ENCODE peak calls at places on chromosome 21, in eight cellular contexts. A is HEK293T; Y is activated T-helper 1 cell treated with anti-CD3 and anti-CD28 coated beads, Interleukin-12 subunit alpha, Interleukin-12 subunit beta, Interleukin-2, Interleukin-4 antibody, amounts not matched to agents 30 ng/mL and 10 ng/mL and 1 ng/mL, durations not matched to agents 14 hours and 24 hours and 36 hours; G is LNCaP clone FGC; E is Panc1; C is BE2C; K is activated naive CD4-positive, alpha-beta T cell treated with anti-CD3 and anti-CD28 coated beads, Interleukin-2, amount 10 ng/mL, durations not matched to agents 7 days and 5 days; X is left cardiac atrium. I is an unnamed sample.

GRCh38 chr21:14589855-14590563 is 43.9 kb upstream of the SAMSN1 start:
- DNase-seq in A (no peak), Y (no peak), C (no peak), K (no peak), E (no peak), X (no peak), G (no peak), I (no peak)

GRCh38 chr21:18369115-18369514 is 34.5 kb downstream of the TMPRSS15 start:
- DNase-seq in A (peak), X (no peak), E (no peak), Y (no peak), K (no peak), C (peak), G (peak), I (no peak)

GRCh38 chr21:39317134-39318090 is 4.0 kb upstream of the BRWD1 start:
- DNase-seq in X (no peak), G (no peak), E (no peak), A (no peak), K (no peak), C (peak), Y (no peak), I (no peak)

GRCh38 chr21:35294231-35294898 is 245.3 kb upstream of the RUNX1 start:
- DNase-seq in A (no peak), E (no peak), C (no peak), Y (no peak), K (no peak), X (no peak), G (no peak), I (no peak)

GRCh38 chr21:44947111-44947929 is 7.5 kb downstream of the SLX9 start:
- DNase-seq in X (peak), K (no peak), A (no peak), C (peak), E (no peak), Y (no peak), G (no peak), I (no peak)

GRCh38 chr21:33266050-33266783 is at the start of gene IL10RB:
- DNase-seq in K (peak), E (no peak), C (peak), X (peak), A (peak), Y (peak), G (no peak), I (no peak)

GRCh38 chr21:43911015-43911934 is 46.3 kb downstream of the AGPAT3 start:
- DNase-seq in A (no peak), E (no peak), X (no peak), K (no peak), G (no peak), Y (no peak), C (no peak), I (no peak)

GRCh38 chr21:14403681-14404318 is 20.9 kb upstream of the HSPA13 start:
- DNase-seq in G (peak), Y (no peak), K (no peak), C (no peak), E (no peak), X (no peak), A (peak), I (no peak)

GRCh38 chr21:15221799-15222386 is 157.1 kb upstream of the NRIP1 start:
- DNase-seq in K (no peak), C (peak), G (no peak), E (no peak), Y (no peak), A (no peak), X (peak), I (peak)

GRCh38 chr21:42251654-42252053 is 32.7 kb downstream of the ABCG1 start:
- DNase-seq in G (no peak), K (no peak), E (no peak), Y (no peak), C (no peak), X (no peak), A (no peak), I (no peak)

GRCh38 chr21:44972301-44972814 is 32.5 kb downstream of the SLX9 start:
- DNase-seq in X (no peak), A (no peak), Y (no peak), G (no peak), E (no peak), C (no peak), K (no peak), I (no peak)

GRCh38 chr21:33770542-33770941 is 128.2 kb downstream of the ITSN1 start:
- DNase-seq in Y (no peak), A (no peak), E (no peak), C (no peak), G (no peak), X (no peak), K (no peak), I (no peak)

GRCh38 chr21:39348040-39348354 is 891 bp downstream of the HMGN1 start:
- DNase-seq in X (no peak), A (no peak), C (no peak), K (no peak), Y (no peak), G (no peak), E (no peak), I (no peak)

GRCh38 chr21:37631319-37632117 is 264.9 kb downstream of the DYRK1A start:
- DNase-seq in Y (no peak), A (no peak), E (no peak), K (no peak), X (no peak), G (no peak), C (no peak), I (peak)

GRCh38 chr21:46125846-46126301 is 28.0 kb downstream of the COL6A2 start:
- DNase-seq in C (no peak), X (no peak), G (no peak), A (no peak), Y (no peak), E (no peak), K (peak), I (no peak)

GRCh38 chr21:42190492-42190875 is 28.5 kb upstream of the ABCG1 start:
- DNase-seq in Y (no peak), C (no peak), A (no peak), G (no peak), X (no peak), E (no peak), K (no peak), I (no peak)

GRCh38 chr21:31340499-31340898 is 3.6 kb downstream of the TIAM1 start:
- DNase-seq in G (no peak), K (no peak), A (no peak), E (no peak), X (no peak), C (no peak), Y (no peak), I (no peak)

GRCh38 chr21:25508364-25508763 is 98.9 kb downstream of the MRPL39 start:
- DNase-seq in A (no peak), X (no peak), K (no peak), Y (no peak), E (no peak), G (no peak), C (no peak), I (no peak)

GRCh38 chr21:42759594-42759927 is 106.1 kb downstream of the PDE9A start:
- DNase-seq in K (no peak), X (no peak), G (no peak), A (no peak), C (no peak), Y (no peak), E (no peak), I (no peak)

GRCh38 chr21:33236013-33236686 is 6.4 kb downstream of the IFNAR2 start:
- DNase-seq in A (no peak), Y (no peak), X (no peak), E (no peak), G (no peak), K (no peak), C (no peak), I (no peak)

GRCh38 chr21:38383411-38384245 is 114.6 kb downstream of the ERG start:
- DNase-seq in E (no peak), Y (no peak), K (no peak), G (no peak), C (no peak), A (no peak), X (no peak), I (no peak)

GRCh38 chr21:34835526-34835925 is 166.7 kb downstream of the CLIC6 start:
- DNase-seq in E (no peak), K (no peak), C (no peak), X (no peak), Y (no peak), A (no peak), G (no peak), I (no peak)

GRCh38 chr21:43824250-43824882 is 35.0 kb downstream of the RRP1 start:
- DNase-seq in Y (no peak), G (no peak), C (no peak), E (no peak), A (no peak), K (no peak), X (no peak), I (no peak)

GRCh38 chr21:16942703-16943102 is 570.1 kb upstream of the CXADR start:
- DNase-seq in X (no peak), E (no peak), G (no peak), Y (no peak), K (no peak), A (peak), C (peak), I (no peak)

GRCh38 chr21:37639756-37640155 is 273.2 kb downstream of the DYRK1A start:
- DNase-seq in E (no peak), X (no peak), A (no peak), G (no peak), Y (no peak), C (no peak), K (no peak), I (no peak)

GRCh38 chr21:46420241-46421190 is 38.2 kb upstream of the DIP2A start:
- DNase-seq in E (no peak), K (no peak), Y (no peak), X (peak), C (no peak), G (no peak), A (no peak), I (no peak)

GRCh38 chr21:45322231-45322959 is 34.7 kb upstream of the POFUT2 start:
- DNase-seq in X (no peak), K (peak), G (no peak), C (peak), A (no peak), E (no peak), Y (no peak), I (no peak)

GRCh38 chr21:15558884-15559283 is 170.9 kb upstream of the USP25 start:
- DNase-seq in Y (no peak), A (no peak), G (no peak), X (no peak), E (no peak), K (no peak), C (no peak), I (no peak)

GRCh38 chr21:45330075-45330781 is 42.5 kb upstream of the POFUT2 start:
- DNase-seq in Y (no peak), A (no peak), E (no peak), G (peak), C (peak), K (no peak), X (peak), I (peak)

GRCh38 chr21:18443686-18444085 is 40.1 kb upstream of the TMPRSS15 start:
- DNase-seq in E (no peak), A (no peak), Y (no peak), G (no peak), C (no peak), X (no peak), K (peak), I (no peak)

GRCh38 chr21:42683371-42684108 is 30.1 kb downstream of the PDE9A start:
- DNase-seq in E (no peak), Y (peak), K (peak), C (no peak), A (no peak), G (no peak), X (no peak), I (no peak)

GRCh38 chr21:31973402-31973944 is 100.7 kb downstream of the HUNK start:
- DNase-seq in A (no peak), Y (no peak), K (no peak), C (no peak), E (no peak), X (no peak), G (no peak), I (no peak)

GRCh38 chr21:45537746-45538291 is 4.4 kb downstream of the SLC19A1 start:
- DNase-seq in Y (no peak), K (no peak), X (peak), E (no peak), A (no peak), G (no peak), C (no peak), I (no peak)

GRCh38 chr21:18951291-18952038 is 547.9 kb upstream of the TMPRSS15 start:
- DNase-seq in X (no peak), K (no peak), G (peak), A (peak), E (peak), C (peak), Y (no peak), I (peak)